ENCODE peak calls at places on chromosomes 12 and 14, in four cellular contexts. H is HCT116, N is HepG2, M is K562. I is an unnamed sample.

GRCh38 chr12:122449317-122449716 is 26.8 kb upstream of the CLIP1 start:
- DNase-seq in H (peak; percentile 62), N (peak; percentile 82), M (peak; percentile 22), I (peak; percentile 64)

GRCh38 chr12:100348657-100349454 is 8.0 kb upstream of the SLC17A8 start:
- DNase-seq in H (peak; percentile 33), N (peak; percentile 54), M (peak; percentile 40), I (peak; percentile 5)

GRCh38 chr14:24915403-24915921 is 134.5 kb downstream of the STXBP6 start:
- DNase-seq in H (no peak), N (no peak), M (no peak), I (no peak)

GRCh38 chr12:25438638-25439037 is 114.4 kb downstream of the LMNTD1 start:
- DNase-seq in H (no peak), N (no peak), M (no peak), I (no peak)

GRCh38 chr12:81644503-81644902 is 114.6 kb downstream of the PPFIA2 start:
- DNase-seq in H (peak; percentile 33), N (peak; percentile 38), M (peak; percentile 3), I (no peak)

GRCh38 chr14:106766145-106766544 is 1239.8 kb downstream of the TMEM121 start:
- DNase-seq in H (no peak), N (no peak), M (no peak), I (no peak)

GRCh38 chr14:95302667-95303066 is 17.0 kb downstream of the CLMN start:
- DNase-seq in H (no peak), N (no peak), M (no peak), I (no peak)

GRCh38 chr14:49865431-49865859 is 12.9 kb upstream of the NEMF start:
- DNase-seq in H (no peak), N (peak; percentile 48), M (peak; percentile 83), I (no peak)

GRCh38 chr12:123062682-123063426 is 82.4 kb downstream of the ARL6IP4 start:
- DNase-seq in H (peak; percentile 18), N (peak; percentile 91), M (peak; percentile 41), I (no peak)

GRCh38 chr12:57276935-57277563 is 26.1 kb upstream of the STAC3 start:
- DNase-seq in H (peak; percentile 18), N (peak; percentile 21), M (peak; percentile 56), I (no peak)

GRCh38 chr12:19236656-19237055 is 107.1 kb downstream of the PLEKHA5 start:
- DNase-seq in H (no peak), N (no peak), M (peak; percentile 19), I (no peak)

GRCh38 chr14:65472189-65472588 is 59.7 kb downstream of the FUT8 start:
- DNase-seq in H (no peak), N (no peak), M (peak; percentile 33), I (no peak)

GRCh38 chr12:39846971-39847661 is 227.5 kb upstream of the ABCD2 start:
- DNase-seq in H (no peak), N (peak; percentile 4), M (no peak), I (no peak)

GRCh38 chr14:106586098-106586704 is 1059.8 kb downstream of the TMEM121 start:
- DNase-seq in H (no peak), N (peak; percentile 37), M (peak; percentile 55), I (peak; percentile 18)

GRCh38 chr12:1481326-1481725 is 113.1 kb downstream of the FBXL14 start:
- DNase-seq in H (no peak), N (no peak), M (no peak), I (no peak)

GRCh38 chr14:93285048-93285447 is 47.8 kb downstream of the BTBD7 start:
- DNase-seq in H (no peak), N (no peak), M (no peak), I (no peak)

GRCh38 chr12:103495783-103496456 is at the start of gene C12orf42:
- DNase-seq in H (peak; percentile 12), N (no peak), M (peak; percentile 9), I (peak; percentile 5)

GRCh38 chr14:69002069-69002468 is 23.0 kb upstream of the ACTN1 start:
- DNase-seq in H (no peak), N (peak; percentile 73), M (peak; percentile 51), I (no peak)

GRCh38 chr12:11016937-11017336 is 5.5 kb downstream of the TAS2R19 start:
- DNase-seq in H (no peak), N (no peak), M (no peak), I (no peak)

GRCh38 chr12:128942960-128943477 is 89.7 kb downstream of the GLT1D1 start:
- DNase-seq in H (no peak), N (no peak), M (no peak), I (no peak)

GRCh38 chr14:74604157-74604556 is 7.9 kb downstream of the LTBP2 start:
- DNase-seq in H (no peak), N (no peak), M (no peak), I (no peak)

GRCh38 chr14:104866451-104867370 is 1.6 kb downstream of the CEP170B start:
- DNase-seq in H (no peak), N (no peak), M (no peak), I (no peak)

GRCh38 chr12:116880817-116881324 is 370 bp downstream of the HRK start:
- DNase-seq in H (no peak), N (peak; percentile 27), M (peak; percentile 65), I (no peak)

GRCh38 chr12:90682398-90682797 is 272.6 kb downstream of the CCER1 start:
- DNase-seq in H (no peak), N (no peak), M (no peak), I (no peak)

GRCh38 chr14:51225751-51226150 is 14.3 kb upstream of the TMX1 start:
- DNase-seq in H (no peak), N (no peak), M (no peak), I (no peak)

GRCh38 chr12:42380733-42381132 is 54.8 kb downstream of the PPHLN1 start:
- DNase-seq in H (no peak), N (no peak), M (no peak), I (no peak)

GRCh38 chr12:3042394-3042793 is 34.8 kb upstream of the TSPAN9 start:
- DNase-seq in H (no peak), N (no peak), M (no peak), I (no peak)

GRCh38 chr12:114668151-114668891 is 15.7 kb downstream of the TBX3 start:
- DNase-seq in H (peak; percentile 61), N (peak; percentile 93), M (peak; percentile 75), I (no peak)

GRCh38 chr12:48999371-49000131 is at the start of gene DDN:
- DNase-seq in H (peak; percentile 45), N (no peak), M (peak; percentile 72), I (no peak)

GRCh38 chr12:26001530-26001929 is 43.0 kb downstream of the RASSF8 start:
- DNase-seq in H (no peak), N (no peak), M (no peak), I (no peak)

GRCh38 chr12:122641976-122642375 is 61.2 kb downstream of the HCAR2 start:
- DNase-seq in H (no peak), N (no peak), M (no peak), I (no peak)

GRCh38 chr12:120703311-120703942 is 6.8 kb upstream of the UNC119B start:
- DNase-seq in H (no peak), N (no peak), M (no peak), I (no peak)

DNA sequence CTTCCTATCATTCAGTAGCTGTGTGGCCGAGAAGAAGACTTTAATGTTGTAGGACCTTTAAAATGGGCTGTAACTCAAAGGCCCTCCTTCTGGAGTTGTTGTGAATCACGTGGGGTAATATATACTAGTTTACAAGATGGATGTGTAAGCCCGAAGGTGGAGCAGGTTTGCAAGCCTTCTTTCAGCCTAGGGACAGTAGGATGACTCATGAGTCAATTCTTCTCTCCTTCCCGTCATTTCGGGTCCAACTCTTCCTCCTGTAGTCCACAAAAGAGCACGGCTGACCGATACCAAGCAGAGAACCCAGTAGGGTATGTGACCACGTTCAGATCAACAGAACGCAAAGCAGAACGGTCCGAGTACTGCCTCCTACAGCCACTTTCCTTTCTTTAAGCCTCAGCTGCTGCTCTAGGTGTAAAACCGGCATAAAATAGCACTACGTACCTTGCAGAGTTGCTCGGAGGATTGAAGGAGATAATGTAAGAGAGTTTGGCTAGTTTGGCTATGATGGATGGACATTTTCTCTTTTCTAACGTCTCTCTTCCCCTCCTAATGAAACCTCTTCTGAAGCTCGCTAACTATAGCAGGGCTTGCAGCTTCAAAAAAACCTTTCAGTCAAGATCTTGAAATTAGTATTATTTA is 1.3 kb upstream of the RASSF3 start:
- DNase-seq in H (peak; percentile 81), N (peak; percentile 58), M (peak; percentile 83), I (peak; percentile 83)
- TF ChIP-seq POLR2AphosphoS5 in H (peak; percentile 43), N (peak; percentile 44), M (peak; percentile 36), I (no peak)

GRCh38 chr14:30331030-30331429 is 227.9 kb upstream of the G2E3 start:
- DNase-seq in H (no peak), N (no peak), M (no peak), I (no peak)

GRCh38 chr14:30332374-30332773 is 226.6 kb upstream of the G2E3 start:
- DNase-seq in H (no peak), N (no peak), M (no peak), I (no peak)

GRCh38 chr14:30333934-30334333 is 225.0 kb upstream of the G2E3 start:
- DNase-seq in H (no peak), N (no peak), M (no peak), I (no peak)

GRCh38 chr14:30330452-30330851 is 228.5 kb upstream of the G2E3 start:
- DNase-seq in H (peak; percentile 6), N (no peak), M (peak; percentile 16), I (no peak)
- TF ChIP-seq TCF7L2 in H (no peak), N (no peak), M (no peak), I (no peak)

GRCh38 chr14:30884925-30885324 is 10.6 kb downstream of the COCH start:
- DNase-seq in H (no peak), N (no peak), M (no peak), I (no peak)
- TF ChIP-seq POLR2AphosphoS5 in H (no peak), N (peak; percentile 25), M (no peak), I (no peak)

GRCh38 chr14:103275000-103275399 is 59.0 kb upstream of the EIF5 start:
- DNase-seq in H (no peak), N (no peak), M (no peak), I (no peak)

GRCh38 chr14:103280278-103280917 is 53.6 kb upstream of the EIF5 start:
- DNase-seq in H (no peak), N (no peak), M (no peak), I (no peak)

GRCh38 chr14:103281496-103282231 is 52.4 kb upstream of the EIF5 start:
- DNase-seq in H (no peak), N (peak; percentile 49), M (peak; percentile 41), I (no peak)

GRCh38 chr14:103282932-103283331 is 51.1 kb upstream of the EIF5 start:
- DNase-seq in H (no peak), N (no peak), M (no peak), I (no peak)

DNA sequence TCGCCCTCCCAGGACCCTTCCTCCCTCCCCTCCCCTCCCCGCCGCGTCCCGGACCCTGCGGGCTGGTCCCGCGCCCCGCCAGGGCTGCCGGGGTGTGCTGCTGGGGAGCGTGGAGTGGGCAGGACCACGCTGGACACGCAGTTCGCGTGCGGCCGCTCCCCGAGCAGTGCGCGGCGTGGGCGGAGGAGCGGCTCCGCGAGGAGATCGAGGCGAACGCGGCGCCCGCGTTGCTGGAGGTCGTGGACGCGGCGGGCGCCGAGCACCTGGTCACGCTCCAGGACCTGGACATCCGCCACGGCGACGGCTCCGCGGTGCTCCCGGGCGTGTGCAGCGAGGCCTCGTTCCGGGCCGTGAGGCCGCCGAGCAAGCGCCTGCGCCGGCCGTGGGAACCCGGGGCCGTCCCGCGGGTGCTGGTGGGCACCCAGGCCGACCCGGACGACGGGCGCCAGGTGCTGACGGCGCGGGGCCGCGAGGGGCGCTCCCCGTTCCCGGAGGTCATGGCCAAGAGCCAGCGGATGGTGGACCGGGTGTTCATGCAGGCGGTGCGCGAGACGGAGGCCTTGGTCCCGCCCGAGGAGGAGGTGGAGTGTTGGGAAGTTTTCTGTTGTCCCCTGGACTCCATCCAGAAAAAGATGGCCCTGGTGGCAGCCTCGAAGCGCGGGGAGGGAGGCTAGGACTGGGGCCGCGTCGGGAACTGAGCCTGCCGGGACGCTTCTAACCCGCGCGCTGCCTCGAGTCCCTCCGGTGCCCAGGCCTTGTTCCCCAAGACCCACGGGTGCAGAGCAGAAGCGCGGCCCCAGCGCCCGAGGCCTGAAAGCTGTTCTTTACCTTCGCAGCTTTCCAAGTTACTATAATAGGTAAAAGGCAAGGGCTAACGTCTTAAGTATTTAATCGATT is 54.7 kb upstream of the EIF5 start:
- DNase-seq in H (no peak), N (no peak), M (no peak), I (no peak)
- TF ChIP-seq TCF7L2 in H (no peak), N (no peak), M (no peak), I (no peak)